ENCODE peak calls at places on chromosomes 3 and 15, in eight cellular contexts. U is colonic mucosa, V is sigmoid colon, A is OCI-LY7, W is stomach, C is neural progenitor cell, N is HFF-Myc, K is astrocyte of the cerebellum. H is an unnamed sample.
A peak's percentile ranks its signal among the peaks of the same experiment; 100 is the strongest.

GRCh38 chr3:176275113-176275512 is 922.2 kb downstream of the TBL1XR1 start:
- DNase-seq in K (no peak), C (no peak), V (no peak), A (peak; percentile 86), W (no peak), N (no peak), U (no peak), H (no peak)

GRCh38 chr3:48747015-48747615 is 30.1 kb upstream of the IP6K2 start:
- DNase-seq in C (no peak), K (no peak), W (no peak), V (no peak), N (no peak), A (no peak), U (no peak), H (no peak)

GRCh38 chr3:28667646-28668376 is 319.2 kb upstream of the AZI2 start:
- DNase-seq in K (peak; percentile 49), C (peak; percentile 77), W (peak; percentile 77), N (peak; percentile 61), V (peak; percentile 65), A (peak; percentile 60), U (peak; percentile 64), H (peak; percentile 2)

GRCh38 chr3:100880845-100881244 is 112.4 kb downstream of the ABI3BP start:
- DNase-seq in A (no peak), U (no peak), N (no peak), K (no peak), W (no peak), V (no peak), C (no peak), H (no peak)

GRCh38 chr3:55595420-55595819 is 108.3 kb upstream of the WNT5A start:
- DNase-seq in V (no peak), N (no peak), C (no peak), W (no peak), A (no peak), U (no peak), K (no peak), H (no peak)

GRCh38 chr3:80338366-80338765 is 570.6 kb upstream of the ROBO1 start:
- DNase-seq in N (no peak), V (no peak), A (no peak), K (no peak), U (no peak), C (no peak), W (no peak), H (no peak)

GRCh38 chr15:88465633-88466219 is 1.5 kb downstream of the MRPL46 start:
- DNase-seq in A (no peak), U (no peak), V (no peak), C (no peak), K (no peak), N (no peak), W (no peak), H (peak; percentile 17)

GRCh38 chr3:46186856-46187700 is 21.0 kb downstream of the CCR1 start:
- DNase-seq in N (no peak), W (no peak), A (peak; percentile 67), V (no peak), C (no peak), K (no peak), U (no peak), H (no peak)

GRCh38 chr3:156449712-156450574 is 105.0 kb downstream of the SSR3 start:
- DNase-seq in C (peak; percentile 48), K (no peak), V (no peak), N (peak; percentile 32), U (no peak), W (no peak), A (peak; percentile 29), H (no peak)

GRCh38 chr3:62940763-62941632 is 65.8 kb upstream of the CADPS start:
- DNase-seq in C (peak; percentile 23), A (no peak), U (no peak), N (no peak), V (no peak), W (no peak), K (no peak), H (no peak)

GRCh38 chr3:49785565-49786356 is 581 bp downstream of the IP6K1 start:
- DNase-seq in K (no peak), W (peak; percentile 39), C (no peak), U (no peak), A (peak; percentile 37), N (no peak), V (peak; percentile 76), H (no peak)

GRCh38 chr15:82566690-82567089 is 26.4 kb upstream of the RPS17 start:
- DNase-seq in U (no peak), K (no peak), V (no peak), A (no peak), C (no peak), N (no peak), W (no peak), H (peak; percentile 71)

GRCh38 chr3:69983546-69984265 is 15.8 kb upstream of the SAMMSON start:
- DNase-seq in K (no peak), N (no peak), V (no peak), A (no peak), W (no peak), C (no peak), U (no peak), H (no peak)

GRCh38 chr3:111072016-111072891 is 638 bp downstream of the NECTIN3 start:
- DNase-seq in K (no peak), V (peak; percentile 69), N (no peak), W (peak; percentile 48), C (peak; percentile 64), A (no peak), U (peak; percentile 48), H (no peak)

GRCh38 chr15:32029862-32030781 is at the start of gene CHRNA7:
- DNase-seq in W (peak; percentile 76), C (peak; percentile 95), U (peak; percentile 70), N (no peak), K (peak; percentile 4), V (peak; percentile 71), A (peak; percentile 19), H (no peak)

GRCh38 chr15:94582368-94582767 is 351.0 kb downstream of the MCTP2 start:
- DNase-seq in V (peak; percentile 70), A (peak; percentile 41), W (no peak), C (peak; percentile 81), U (peak; percentile 20), K (no peak), N (no peak), H (no peak)

GRCh38 chr3:52507359-52507758 is 12.2 kb downstream of the STAB1 start:
- DNase-seq in V (no peak), C (peak; percentile 66), K (no peak), W (no peak), U (no peak), A (no peak), N (peak; percentile 10), H (peak; percentile 19)

GRCh38 chr3:126014252-126014651 is 45.3 kb downstream of the ROPN1B start:
- DNase-seq in A (no peak), W (no peak), K (peak; percentile 19), C (no peak), U (no peak), N (peak; percentile 21), V (peak; percentile 42), H (peak; percentile 17)

GRCh38 chr3:77150028-77150427 is 110.1 kb downstream of the ROBO2 start:
- DNase-seq in V (no peak), N (no peak), W (no peak), C (no peak), A (no peak), K (no peak), U (no peak), H (no peak)

DNA sequence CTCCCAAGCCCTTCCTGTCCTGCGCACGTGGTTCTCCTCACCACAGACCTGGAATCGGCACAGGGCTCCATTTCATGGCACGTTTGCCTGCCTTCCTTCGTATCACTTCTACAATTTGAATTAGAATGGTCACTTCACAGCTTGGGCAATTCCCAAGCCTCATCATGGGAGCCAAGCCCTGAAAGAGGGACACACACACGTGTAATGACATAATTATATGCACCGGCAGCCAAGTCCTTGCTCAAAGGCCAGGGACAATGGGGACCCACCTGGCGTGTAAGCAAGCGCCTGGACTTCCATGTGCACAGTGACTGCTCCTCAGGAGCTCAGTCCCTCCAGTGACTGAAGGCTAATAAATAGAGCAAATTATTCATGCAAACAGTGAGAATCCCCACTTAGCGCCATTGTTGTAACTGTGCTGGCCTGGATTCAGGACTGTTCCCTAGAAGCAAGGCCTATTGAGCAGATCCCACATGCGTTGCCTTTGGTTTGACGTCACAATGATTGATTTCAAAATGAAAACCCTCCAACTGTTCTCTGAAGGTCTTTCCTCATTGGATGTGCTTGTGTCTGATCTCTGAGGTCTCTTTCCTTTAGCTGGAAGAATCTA is 115.1 kb downstream of the DNAJB8 start:
- DNase-seq in A (no peak), V (peak; percentile 46), C (no peak), W (no peak), K (no peak), U (no peak), N (no peak), H (no peak)
- H3K4me3 ChIP-seq in A (no peak overlapping the region), V (no peak overlapping the region), C (no peak overlapping the region), W (no peak overlapping the region), K (no peak overlapping the region), U (no peak overlapping the region), N (no peak overlapping the region), H (no peak overlapping the region)

DNA sequence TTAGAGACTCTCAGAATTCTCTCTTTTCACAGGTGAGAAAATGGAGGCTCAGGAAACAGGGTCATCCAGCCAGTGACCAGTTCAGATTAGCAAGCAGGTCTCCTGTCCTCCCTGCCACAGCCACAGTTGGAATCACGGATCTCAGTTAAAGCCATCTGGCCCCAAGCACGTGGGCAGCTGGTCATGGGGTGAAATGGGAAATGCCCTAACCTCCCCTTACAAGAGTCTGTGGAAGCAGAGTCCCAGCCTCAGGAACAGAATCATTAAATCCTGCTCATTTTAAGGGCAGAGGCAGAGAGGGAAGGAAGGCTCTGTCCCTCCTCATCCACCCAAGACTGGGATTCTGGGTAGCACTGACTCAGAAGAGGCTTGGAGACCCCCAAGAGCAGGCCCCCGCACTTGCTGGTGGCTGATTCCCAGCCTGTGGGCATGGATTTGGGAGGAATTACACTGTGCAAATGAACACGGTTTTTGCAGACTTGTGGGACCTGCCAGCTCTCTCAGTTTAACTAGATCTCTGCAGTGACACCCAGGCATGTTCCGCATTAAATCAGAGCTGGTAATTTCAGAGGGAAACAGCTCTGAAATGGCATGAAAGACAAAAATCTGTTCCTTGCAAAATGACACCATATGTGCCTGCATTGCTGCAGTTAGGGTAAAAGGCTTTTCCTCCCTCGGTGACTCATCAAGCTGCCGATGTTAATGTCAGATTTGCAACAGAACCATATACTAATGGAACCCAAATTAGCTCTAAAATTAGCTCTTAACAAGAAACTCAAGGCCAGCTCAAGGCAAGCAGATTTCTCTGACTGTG is 89.0 kb downstream of the BDH1 start:
- DNase-seq in W (no peak), K (no peak), C (no peak), V (no peak), N (peak; percentile 83), U (no peak), A (no peak), H (no peak)
- H3K4me3 ChIP-seq in W (no peak overlapping the region), K (no peak overlapping the region), C (no peak overlapping the region), V (no peak overlapping the region), N (peak overlapping the region; percentile 17), U (no peak overlapping the region), A (no peak overlapping the region), H (peak overlapping the region; percentile 33)

GRCh38 chr3:149332227-149332765 is 1.1 kb downstream of the TM4SF18 start:
- DNase-seq in K (no peak), A (no peak), W (no peak), N (no peak), V (no peak), C (no peak), U (no peak), H (no peak)
- H3K4me3 ChIP-seq in K (no peak overlapping the region), A (no peak overlapping the region), W (no peak overlapping the region), N (no peak overlapping the region), V (no peak overlapping the region), C (no peak overlapping the region), U (no peak overlapping the region), H (no peak overlapping the region)

DNA sequence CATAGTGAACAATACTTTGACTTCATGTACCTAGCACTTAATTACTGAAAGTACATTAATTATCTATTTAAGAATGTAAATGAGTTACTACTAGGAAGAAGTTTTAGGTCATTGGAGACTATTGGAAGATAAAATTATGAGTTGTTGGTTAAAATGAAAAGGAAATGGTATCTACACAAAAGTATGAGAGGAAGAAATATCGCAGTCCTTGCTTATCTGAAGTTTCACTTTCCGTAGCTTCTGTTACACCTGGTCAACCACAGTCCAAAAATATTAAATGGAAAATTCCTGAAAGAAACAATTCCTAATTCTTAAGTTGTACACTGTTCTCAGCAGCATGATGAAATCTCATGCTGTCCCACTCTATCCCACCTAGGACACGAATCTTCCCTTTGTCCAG is 57.8 kb downstream of the HACD2 start:
- DNase-seq in C (no peak), A (no peak), K (no peak), V (no peak), U (no peak), W (no peak), N (no peak), H (no peak)
- H3K4me3 ChIP-seq in C (no peak overlapping the region), A (no peak overlapping the region), K (no peak overlapping the region), V (no peak overlapping the region), U (no peak overlapping the region), W (no peak overlapping the region), N (no peak overlapping the region), H (no peak overlapping the region)